ENCODE peak calls at places on chromosomes 5 and 9, in four cellular contexts. D is right atrium auricular region; G is colonic mucosa; V is CD8-positive, alpha-beta T cell. Q is an unnamed sample.

GRCh38 chr5:54220230-54221040 is 89.9 kb downstream of the ARL15 start:
- DNase-seq in D (no peak), V (no peak), G (no peak), Q (no peak)

GRCh38 chr9:110007477-110008270 is 200.3 kb downstream of the C9orf152 start:
- DNase-seq in G (no peak), D (no peak), V (no peak), Q (no peak)

GRCh38 chr9:38036359-38037084 is 32.5 kb downstream of the SHB start:
- DNase-seq in V (no peak), D (no peak), G (no peak), Q (no peak)

GRCh38 chr5:94745786-94746730 is 127.6 kb downstream of the SLF1 start:
- DNase-seq in G (no peak), V (no peak), D (no peak), Q (no peak)

GRCh38 chr5:132070460-132071337 is 2.9 kb upstream of the CSF2 start:
- DNase-seq in D (no peak), G (no peak), V (no peak), Q (no peak)

GRCh38 chr5:141475625-141476131 is at the start of gene PCDHGC3:
- DNase-seq in V (peak; percentile 11), G (peak; percentile 90), D (peak; percentile 97), Q (no peak)

GRCh38 chr9:72362680-72363139 is 2.3 kb downstream of the ZFAND5 start:
- DNase-seq in G (peak; percentile 74), D (peak; percentile 85), V (peak; percentile 12), Q (peak; percentile 84)

GRCh38 chr5:77391240-77391765 is 100.8 kb downstream of the WDR41 start:
- DNase-seq in G (no peak), V (no peak), D (no peak), Q (no peak)

GRCh38 chr5:114055318-114055788 is 306.5 kb upstream of the KCNN2 start:
- DNase-seq in G (peak; percentile 20), V (no peak), D (no peak), Q (peak; percentile 32)

GRCh38 chr9:2132484-2133082 is 117.4 kb downstream of the SMARCA2 start:
- DNase-seq in G (no peak), V (no peak), D (no peak), Q (no peak)

GRCh38 chr5:148398698-148399121 is 15.0 kb downstream of the FBXO38 start:
- DNase-seq in G (no peak), D (no peak), V (no peak), Q (no peak)

GRCh38 chr5:16787278-16787677 is 148.8 kb downstream of the MYO10 start:
- DNase-seq in D (no peak), V (no peak), G (no peak), Q (no peak)

GRCh38 chr9:86663905-86664304 is 283.4 kb downstream of the GAS1 start:
- DNase-seq in D (no peak), V (no peak), G (no peak), Q (no peak)

GRCh38 chr5:171628344-171628743 is 157.3 kb upstream of the SMIM23 start:
- DNase-seq in D (no peak), G (no peak), V (no peak), Q (no peak)

GRCh38 chr5:148384389-148384756 is 615 bp downstream of the FBXO38 start:
- DNase-seq in V (no peak), D (no peak), G (no peak), Q (no peak)

GRCh38 chr9:89498845-89499480 is 1.1 kb upstream of the SEMA4D start:
- DNase-seq in D (no peak), G (no peak), V (peak; percentile 37), Q (no peak)

GRCh38 chr5:57247765-57248164 is 73.9 kb downstream of the GPBP1 start:
- DNase-seq in D (no peak), V (no peak), G (no peak), Q (no peak)

GRCh38 chr5:14932902-14933475 is 61.4 kb upstream of the ANKH start:
- DNase-seq in V (no peak), D (no peak), G (no peak), Q (no peak)

GRCh38 chr5:78648359-78649219 is at the start of gene LHFPL2:
- DNase-seq in V (no peak), G (peak; percentile 75), D (peak; percentile 76), Q (peak; percentile 62)

GRCh38 chr9:124259273-124260078 is 1.7 kb downstream of the NEK6 start:
- DNase-seq in D (peak; percentile 86), G (peak; percentile 92), V (no peak), Q (peak; percentile 20)

GRCh38 chr5:72392326-72392733 is 72.2 kb downstream of the PTCD2 start:
- DNase-seq in G (no peak), V (no peak), D (no peak), Q (no peak)

GRCh38 chr5:139064613-139065012 is 133.6 kb downstream of the SIL1 start:
- DNase-seq in D (no peak), V (no peak), G (no peak), Q (no peak)

GRCh38 chr9:128713941-128714573 is 9.9 kb downstream of the ZDHHC12 start:
- DNase-seq in G (no peak), V (no peak), D (no peak), Q (no peak)

GRCh38 chr5:180090098-180090768 is 18.7 kb upstream of the RNF130 start:
- DNase-seq in V (peak; percentile 73), D (no peak), G (peak; percentile 64), Q (peak; percentile 26)

GRCh38 chr9:112664541-112664940 is 53.4 kb downstream of the INIP start:
- DNase-seq in D (no peak), G (no peak), V (no peak), Q (no peak)

GRCh38 chr9:79140751-79141150 is 431.0 kb upstream of the TLE4 start:
- DNase-seq in D (no peak), V (no peak), G (no peak), Q (no peak)

GRCh38 chr5:87185838-87186237 is 81.8 kb upstream of the RASA1 start:
- DNase-seq in V (no peak), G (no peak), D (no peak), Q (no peak)

GRCh38 chr9:880725-881124 is 39.2 kb downstream of the DMRT1 start:
- DNase-seq in V (no peak), D (no peak), G (no peak), Q (no peak)

GRCh38 chr9:91179237-91180138 is 182.2 kb downstream of the AUH start:
- DNase-seq in G (no peak), V (no peak), D (peak; percentile 54), Q (no peak)

GRCh38 chr5:1781726-1782384 is 17.8 kb downstream of the MRPL36 start:
- DNase-seq in V (no peak), G (no peak), D (no peak), Q (no peak)

GRCh38 chr5:102453716-102454115 is 45.1 kb downstream of the SLCO6A1 start:
- DNase-seq in D (no peak), V (no peak), G (no peak), Q (no peak)

GRCh38 chr9:135906291-135907005 is 898 bp downstream of the CAMSAP1 start:
- DNase-seq in V (no peak), D (no peak), G (peak; percentile 33), Q (no peak)

GRCh38 chr5:163658702-163659567 is 153.5 kb downstream of the MAT2B start:
- DNase-seq in G (no peak), D (no peak), V (no peak), Q (no peak)

GRCh38 chr9:126459965-126460843 is 133.6 kb downstream of the MVB12B start:
- DNase-seq in V (no peak), D (no peak), G (no peak), Q (no peak)

GRCh38 chr5:1772634-1773033 is 27.0 kb downstream of the MRPL36 start:
- DNase-seq in V (no peak), D (no peak), G (no peak), Q (no peak)

GRCh38 chr5:138469540-138470321 is 4.5 kb downstream of the EGR1 start:
- DNase-seq in G (no peak), V (no peak), D (peak; percentile 83), Q (no peak)

GRCh38 chr9:109908459-109909390 is 128.7 kb downstream of the PALM2AKAP2 start:
- DNase-seq in D (no peak), G (no peak), V (no peak), Q (no peak)

GRCh38 chr5:43074987-43075318 is 34.8 kb upstream of the ANXA2R start:
- DNase-seq in D (no peak), G (no peak), V (no peak), Q (no peak)

DNA sequence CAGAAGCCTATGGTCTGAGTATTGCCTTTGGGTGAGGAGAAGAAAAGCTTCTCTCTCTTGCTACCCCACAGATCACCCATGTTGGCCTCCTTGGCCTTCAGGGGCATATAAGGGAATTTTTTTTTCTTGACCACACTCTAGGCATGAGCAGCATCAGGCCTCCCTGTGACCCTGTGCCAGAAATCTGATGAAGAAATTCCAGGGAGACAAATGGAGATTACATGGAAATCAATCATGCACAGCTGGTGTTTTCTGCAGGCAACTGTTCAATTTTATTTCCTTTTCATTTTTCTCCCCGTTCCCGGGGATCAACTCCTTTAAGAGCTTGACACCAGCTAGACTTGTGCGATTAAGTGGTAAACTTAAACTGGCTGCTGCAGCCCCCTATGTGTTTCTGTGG is 59.3 kb downstream of the GALNT10 start:
- DNase-seq in D (no peak), V (no peak), G (no peak), Q (no peak)
- H3K27ac ChIP-seq in D (no peak overlapping the region), V (no peak overlapping the region), G (no peak overlapping the region), Q (no peak overlapping the region)

GRCh38 chr5:119343766-119344165 is 12.1 kb upstream of the TNFAIP8 start:
- DNase-seq in V (no peak), G (no peak), D (no peak), Q (no peak)

GRCh38 chr5:119344231-119344630 is 11.6 kb upstream of the TNFAIP8 start:
- DNase-seq in V (no peak), G (no peak), D (no peak), Q (no peak)

GRCh38 chr5:119347574-119347973 is 8.2 kb upstream of the TNFAIP8 start:
- DNase-seq in V (no peak), G (no peak), D (no peak), Q (no peak)

GRCh38 chr5:119346404-119346803 is 9.4 kb upstream of the TNFAIP8 start:
- DNase-seq in V (no peak), D (no peak), G (no peak), Q (no peak)

GRCh38 chr5:119345861-119346260 is 10.0 kb upstream of the TNFAIP8 start:
- DNase-seq in V (no peak), D (no peak), G (no peak), Q (no peak)
- H3K27ac ChIP-seq in V (no peak overlapping the region), D (no peak overlapping the region), G (no peak overlapping the region), Q (no peak overlapping the region)

GRCh38 chr5:149935431-149935901 is 9.1 kb downstream of the PDE6A start:
- DNase-seq in V (no peak), G (no peak), D (no peak), Q (no peak)
- H3K27ac ChIP-seq in V (no peak overlapping the region), G (no peak overlapping the region), D (no peak overlapping the region), Q (no peak overlapping the region)

DNA sequence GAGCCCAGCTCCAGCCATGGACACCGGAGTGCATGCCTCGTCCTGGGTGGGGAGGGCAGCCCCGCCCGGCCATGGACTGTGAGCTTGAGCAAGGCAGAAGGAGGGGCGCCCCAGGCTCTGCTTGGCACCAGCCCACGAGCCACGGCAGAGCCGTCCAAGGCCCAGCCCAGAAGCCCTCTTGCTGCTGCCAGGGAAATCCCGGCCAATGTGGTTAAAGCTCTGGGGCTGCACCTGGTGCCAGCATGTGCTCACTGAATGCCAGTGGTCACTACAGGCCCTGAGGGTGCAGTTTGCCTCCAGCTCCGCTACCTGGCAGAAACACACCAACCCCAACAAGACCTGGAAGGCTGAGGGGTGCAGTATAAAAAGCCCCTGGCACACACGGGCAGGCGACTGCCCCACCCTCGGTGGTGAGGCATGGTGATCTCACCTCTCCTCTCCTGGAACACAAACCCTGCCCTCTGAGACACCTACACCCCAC is 11.8 kb downstream of the BRD3 start:
- DNase-seq in D (peak; percentile 73), V (no peak), G (peak; percentile 65), Q (peak; percentile 66)
- H3K27ac ChIP-seq in D (peak overlapping the region; percentile 10), V (no peak overlapping the region), G (no peak overlapping the region), Q (peak overlapping the region; percentile 38)

Q was measured in substantia nigra.